ENCODE peak calls at places on chromosomes 3 and 15, in ten cellular contexts. One of them, this sample, is unnamed.

GRCh38 chr3:170372190-170372879 is 14.8 kb downstream of the SKIL start:
- DNase-seq in fibroblast of the aortic adventitia: no peak
- DNase-seq in BJ: no peak
- DNase-seq in stomach: no peak
- DNase-seq in psoas muscle: no peak
- DNase-seq in AG04450: no peak
- DNase-seq in left ventricle myocardium inferior: no peak
- DNase-seq in heart right ventricle: no peak
- DNase-seq in heart left ventricle: no peak
- DNase-seq in Panc1: no peak
- DNase-seq in this sample: no peak

GRCh38 chr3:190491533-190492054 is 22.3 kb upstream of the IL1RAP start:
- DNase-seq in psoas muscle: peak; percentile 54
- DNase-seq in BJ: no peak
- DNase-seq in heart left ventricle: peak; percentile 51
- DNase-seq in stomach: no peak
- DNase-seq in Panc1: no peak
- DNase-seq in heart right ventricle: peak; percentile 46
- DNase-seq in fibroblast of the aortic adventitia: no peak
- DNase-seq in AG04450: no peak
- DNase-seq in left ventricle myocardium inferior: peak; percentile 47
- DNase-seq in this sample: no peak

GRCh38 chr3:31882431-31882830 is 98.6 kb downstream of the OSBPL10 start:
- DNase-seq in stomach: no peak
- DNase-seq in Panc1: no peak
- DNase-seq in fibroblast of the aortic adventitia: no peak
- DNase-seq in AG04450: no peak
- DNase-seq in heart right ventricle: no peak
- DNase-seq in heart left ventricle: no peak
- DNase-seq in BJ: no peak
- DNase-seq in left ventricle myocardium inferior: no peak
- DNase-seq in psoas muscle: no peak
- DNase-seq in this sample: no peak

GRCh38 chr3:167031364-167032049 is 348.6 kb downstream of the ZBBX start:
- DNase-seq in BJ: no peak
- DNase-seq in stomach: no peak
- DNase-seq in psoas muscle: no peak
- DNase-seq in heart left ventricle: no peak
- DNase-seq in fibroblast of the aortic adventitia: no peak
- DNase-seq in left ventricle myocardium inferior: no peak
- DNase-seq in Panc1: no peak
- DNase-seq in AG04450: no peak
- DNase-seq in heart right ventricle: no peak
- DNase-seq in this sample: no peak

GRCh38 chr3:33636125-33636855 is 81.8 kb downstream of the CLASP2 start:
- DNase-seq in left ventricle myocardium inferior: no peak
- DNase-seq in Panc1: no peak
- DNase-seq in AG04450: peak; percentile 42
- DNase-seq in psoas muscle: no peak
- DNase-seq in stomach: no peak
- DNase-seq in heart right ventricle: no peak
- DNase-seq in fibroblast of the aortic adventitia: peak; percentile 86
- DNase-seq in BJ: no peak
- DNase-seq in heart left ventricle: no peak
- DNase-seq in this sample: peak; percentile 35

GRCh38 chr3:45178131-45179023 is 32.2 kb upstream of the CDCP1 start:
- DNase-seq in left ventricle myocardium inferior: no peak
- DNase-seq in heart left ventricle: no peak
- DNase-seq in AG04450: no peak
- DNase-seq in Panc1: no peak
- DNase-seq in BJ: no peak
- DNase-seq in fibroblast of the aortic adventitia: peak; percentile 33
- DNase-seq in psoas muscle: no peak
- DNase-seq in heart right ventricle: no peak
- DNase-seq in stomach: peak; percentile 58
- DNase-seq in this sample: no peak

GRCh38 chr3:57158813-57159678 is 6.1 kb downstream of the IL17RD start:
- DNase-seq in Panc1: no peak
- DNase-seq in heart right ventricle: no peak
- DNase-seq in AG04450: no peak
- DNase-seq in heart left ventricle: no peak
- DNase-seq in psoas muscle: no peak
- DNase-seq in stomach: no peak
- DNase-seq in fibroblast of the aortic adventitia: peak; percentile 24
- DNase-seq in left ventricle myocardium inferior: no peak
- DNase-seq in BJ: no peak
- DNase-seq in this sample: no peak

GRCh38 chr15:49370782-49371181 is 52.3 kb upstream of the FGF7 start:
- DNase-seq in psoas muscle: no peak
- DNase-seq in left ventricle myocardium inferior: no peak
- DNase-seq in AG04450: no peak
- DNase-seq in fibroblast of the aortic adventitia: peak; percentile 47
- DNase-seq in BJ: no peak
- DNase-seq in heart left ventricle: no peak
- DNase-seq in heart right ventricle: no peak
- DNase-seq in stomach: no peak
- DNase-seq in Panc1: peak; percentile 22
- DNase-seq in this sample: no peak

GRCh38 chr3:55297706-55298105 is 189.4 kb downstream of the WNT5A start:
- DNase-seq in AG04450: no peak
- DNase-seq in heart right ventricle: no peak
- DNase-seq in stomach: no peak
- DNase-seq in Panc1: no peak
- DNase-seq in BJ: no peak
- DNase-seq in fibroblast of the aortic adventitia: no peak
- DNase-seq in psoas muscle: no peak
- DNase-seq in left ventricle myocardium inferior: no peak
- DNase-seq in heart left ventricle: no peak
- DNase-seq in this sample: no peak

GRCh38 chr3:123684636-123685035 is 99.8 kb upstream of the HACD2 start:
- DNase-seq in Panc1: no peak
- DNase-seq in BJ: no peak
- DNase-seq in heart left ventricle: no peak
- DNase-seq in heart right ventricle: no peak
- DNase-seq in psoas muscle: no peak
- DNase-seq in left ventricle myocardium inferior: no peak
- DNase-seq in fibroblast of the aortic adventitia: no peak
- DNase-seq in AG04450: no peak
- DNase-seq in stomach: no peak
- DNase-seq in this sample: no peak

GRCh38 chr15:53759333-53759975 is at the start of gene WDR72:
- DNase-seq in psoas muscle: no peak
- DNase-seq in AG04450: no peak
- DNase-seq in left ventricle myocardium inferior: no peak
- DNase-seq in heart left ventricle: no peak
- DNase-seq in fibroblast of the aortic adventitia: no peak
- DNase-seq in stomach: no peak
- DNase-seq in BJ: no peak
- DNase-seq in heart right ventricle: no peak
- DNase-seq in Panc1: no peak
- DNase-seq in this sample: no peak

GRCh38 chr15:86647810-86648440 is 568.3 kb downstream of the AGBL1 start:
- DNase-seq in AG04450: no peak
- DNase-seq in left ventricle myocardium inferior: no peak
- DNase-seq in heart right ventricle: no peak
- DNase-seq in stomach: no peak
- DNase-seq in fibroblast of the aortic adventitia: no peak
- DNase-seq in heart left ventricle: no peak
- DNase-seq in Panc1: no peak
- DNase-seq in BJ: no peak
- DNase-seq in psoas muscle: no peak
- DNase-seq in this sample: no peak

GRCh38 chr15:86644319-86644718 is 564.6 kb downstream of the AGBL1 start:
- DNase-seq in psoas muscle: no peak
- DNase-seq in heart left ventricle: no peak
- DNase-seq in left ventricle myocardium inferior: no peak
- DNase-seq in Panc1: no peak
- DNase-seq in AG04450: no peak
- DNase-seq in BJ: no peak
- DNase-seq in stomach: no peak
- DNase-seq in fibroblast of the aortic adventitia: no peak
- DNase-seq in heart right ventricle: no peak
- DNase-seq in this sample: no peak

GRCh38 chr15:86650084-86650483 is 570.4 kb downstream of the AGBL1 start:
- DNase-seq in left ventricle myocardium inferior: no peak
- DNase-seq in psoas muscle: no peak
- DNase-seq in fibroblast of the aortic adventitia: peak; percentile 8
- DNase-seq in heart left ventricle: no peak
- DNase-seq in Panc1: no peak
- DNase-seq in stomach: no peak
- DNase-seq in BJ: no peak
- DNase-seq in heart right ventricle: no peak
- DNase-seq in AG04450: no peak
- DNase-seq in this sample: no peak

GRCh38 chr15:86649277-86649676 is 569.6 kb downstream of the AGBL1 start:
- DNase-seq in psoas muscle: no peak
- DNase-seq in left ventricle myocardium inferior: no peak
- DNase-seq in heart right ventricle: no peak
- DNase-seq in BJ: no peak
- DNase-seq in fibroblast of the aortic adventitia: no peak
- DNase-seq in Panc1: no peak
- DNase-seq in stomach: no peak
- DNase-seq in AG04450: no peak
- DNase-seq in heart left ventricle: no peak
- DNase-seq in this sample: no peak

DNA sequence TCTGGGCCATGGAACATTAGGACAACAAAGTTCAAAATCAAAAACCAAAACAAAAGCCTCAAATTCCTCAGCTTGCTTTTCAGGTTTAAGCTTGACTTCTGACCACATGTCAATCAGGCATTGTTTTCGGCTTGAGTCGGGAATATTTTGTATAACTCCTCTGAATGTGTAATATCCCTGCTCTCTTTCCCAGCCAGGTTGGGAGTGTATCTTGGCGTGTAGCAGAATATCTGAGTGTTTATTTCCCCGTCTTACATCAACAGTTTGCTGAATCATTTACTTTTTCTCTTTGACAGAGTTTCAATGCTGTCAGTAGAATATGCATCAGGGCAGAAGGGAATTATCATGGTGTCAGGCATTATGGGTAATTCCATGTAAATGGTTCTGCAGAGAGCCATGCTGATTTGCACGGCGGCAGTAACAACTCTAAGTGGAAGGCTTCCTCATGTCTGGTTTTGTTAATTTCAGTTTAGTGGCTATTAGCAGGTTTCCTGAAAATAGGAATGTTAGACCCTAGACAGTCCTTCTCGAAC is 566.3 kb downstream of the AGBL1 start:
- DNase-seq in AG04450: no peak
- DNase-seq in BJ: no peak
- DNase-seq in psoas muscle: no peak
- DNase-seq in stomach: no peak
- DNase-seq in fibroblast of the aortic adventitia: no peak
- DNase-seq in heart left ventricle: no peak
- DNase-seq in heart right ventricle: no peak
- DNase-seq in Panc1: no peak
- DNase-seq in left ventricle myocardium inferior: no peak
- DNase-seq in this sample: no peak
- H3K4me3 ChIP-seq in AG04450: no peak overlapping the region
- H3K4me3 ChIP-seq in BJ: no peak overlapping the region
- H3K4me3 ChIP-seq in psoas muscle: no peak overlapping the region
- H3K4me3 ChIP-seq in stomach: no peak overlapping the region
- H3K4me3 ChIP-seq in fibroblast of the aortic adventitia: no peak overlapping the region
- H3K4me3 ChIP-seq in heart left ventricle: no peak overlapping the region
- H3K4me3 ChIP-seq in heart right ventricle: no peak overlapping the region
- H3K4me3 ChIP-seq in Panc1: no peak overlapping the region
- H3K4me3 ChIP-seq in left ventricle myocardium inferior: no peak overlapping the region
- H3K4me3 ChIP-seq in this sample: no peak overlapping the region

DNA sequence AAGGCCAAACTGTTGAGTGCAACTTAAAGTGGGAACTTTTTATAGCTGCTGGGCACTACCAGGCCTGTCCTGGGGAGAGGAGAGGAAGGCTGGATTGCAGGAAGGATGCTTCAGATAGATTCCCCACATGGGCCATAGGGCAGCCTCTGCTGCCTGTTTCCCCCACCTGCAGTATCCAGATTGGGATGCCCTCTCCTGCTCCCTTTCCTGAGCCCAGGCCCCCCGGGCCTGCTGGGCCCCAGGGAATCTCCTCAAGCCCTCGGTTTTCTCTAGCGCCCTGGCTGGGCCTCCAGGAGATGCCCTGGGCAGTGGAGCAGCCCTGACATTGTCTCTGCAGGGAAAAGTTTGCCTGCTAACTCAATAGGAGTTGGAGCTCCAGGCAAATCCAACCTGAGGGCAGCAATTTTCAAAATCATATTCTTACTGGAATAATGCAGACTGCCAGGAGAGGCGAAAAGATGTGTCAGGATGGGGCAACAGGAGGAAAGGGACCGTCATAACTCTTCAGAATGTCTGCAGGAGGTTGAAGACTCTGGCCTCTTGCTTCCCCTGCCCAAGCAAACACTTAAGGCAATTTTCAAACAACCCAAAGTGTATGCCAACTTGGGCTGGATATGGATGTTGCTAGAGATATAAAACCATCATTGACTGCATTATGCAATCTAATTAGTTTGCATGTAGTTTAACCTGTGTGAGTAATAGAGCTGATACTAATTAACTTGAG is 4.4 kb downstream of the NR2F2 start:
- DNase-seq in fibroblast of the aortic adventitia: no peak
- DNase-seq in heart right ventricle: no peak
- DNase-seq in stomach: no peak
- DNase-seq in psoas muscle: no peak
- DNase-seq in BJ: no peak
- DNase-seq in heart left ventricle: no peak
- DNase-seq in Panc1: no peak
- DNase-seq in left ventricle myocardium inferior: no peak
- DNase-seq in AG04450: no peak
- DNase-seq in this sample: no peak
- H3K4me3 ChIP-seq in fibroblast of the aortic adventitia: peak overlapping the region; percentile 96
- H3K4me3 ChIP-seq in heart right ventricle: peak overlapping the region; percentile 77
- H3K4me3 ChIP-seq in stomach: peak overlapping the region; percentile 86
- H3K4me3 ChIP-seq in psoas muscle: peak overlapping the region; percentile 92
- H3K4me3 ChIP-seq in BJ: peak overlapping the region; percentile 66
- H3K4me3 ChIP-seq in heart left ventricle: peak overlapping the region; percentile 86
- H3K4me3 ChIP-seq in Panc1: peak overlapping the region; percentile 63
- H3K4me3 ChIP-seq in left ventricle myocardium inferior: peak overlapping the region; percentile 88
- H3K4me3 ChIP-seq in AG04450: peak overlapping the region; percentile 75
- H3K4me3 ChIP-seq in this sample: peak overlapping the region; percentile 75

DNA sequence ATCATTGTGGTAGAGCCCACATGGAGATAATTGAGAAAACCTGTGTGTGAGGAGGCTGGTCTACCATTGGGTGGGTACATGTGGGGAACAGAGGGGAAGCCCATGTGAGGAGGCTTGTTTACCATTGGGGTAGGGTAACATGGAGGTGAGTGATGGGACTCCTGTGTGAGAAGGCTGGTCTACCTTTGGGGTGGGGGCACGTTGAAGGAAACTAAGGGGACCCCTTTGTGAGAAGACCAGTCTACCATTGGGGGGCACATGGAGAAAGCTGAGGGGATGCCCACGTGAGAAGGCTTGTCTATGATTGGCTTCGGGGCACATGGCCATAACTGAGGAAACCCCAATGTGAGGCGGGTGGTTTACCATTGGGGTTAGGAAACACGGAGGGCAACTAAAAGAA is 158.5 kb downstream of the FBLN2 start:
- DNase-seq in Panc1: no peak
- DNase-seq in psoas muscle: no peak
- DNase-seq in BJ: no peak
- DNase-seq in fibroblast of the aortic adventitia: no peak
- DNase-seq in AG04450: no peak
- DNase-seq in left ventricle myocardium inferior: no peak
- DNase-seq in heart right ventricle: no peak
- DNase-seq in stomach: no peak
- DNase-seq in heart left ventricle: no peak
- DNase-seq in this sample: no peak
- H3K4me3 ChIP-seq in Panc1: no peak overlapping the region
- H3K4me3 ChIP-seq in psoas muscle: no peak overlapping the region
- H3K4me3 ChIP-seq in BJ: no peak overlapping the region
- H3K4me3 ChIP-seq in fibroblast of the aortic adventitia: no peak overlapping the region
- H3K4me3 ChIP-seq in AG04450: no peak overlapping the region
- H3K4me3 ChIP-seq in left ventricle myocardium inferior: no peak overlapping the region
- H3K4me3 ChIP-seq in heart right ventricle: no peak overlapping the region
- H3K4me3 ChIP-seq in stomach: no peak overlapping the region
- H3K4me3 ChIP-seq in heart left ventricle: no peak overlapping the region
- H3K4me3 ChIP-seq in this sample: no peak overlapping the region

GRCh38 chr3:52242039-52242438 is 3.1 kb upstream of the TWF2 start:
- DNase-seq in Panc1: no peak
- DNase-seq in heart right ventricle: no peak
- DNase-seq in heart left ventricle: no peak
- DNase-seq in psoas muscle: no peak
- DNase-seq in stomach: no peak
- DNase-seq in BJ: no peak
- DNase-seq in AG04450: no peak
- DNase-seq in left ventricle myocardium inferior: no peak
- DNase-seq in fibroblast of the aortic adventitia: no peak
- DNase-seq in this sample: no peak
- H3K4me3 ChIP-seq in Panc1: no peak overlapping the region
- H3K4me3 ChIP-seq in heart right ventricle: no peak overlapping the region
- H3K4me3 ChIP-seq in heart left ventricle: no peak overlapping the region
- H3K4me3 ChIP-seq in psoas muscle: no peak overlapping the region
- H3K4me3 ChIP-seq in stomach: no peak overlapping the region
- H3K4me3 ChIP-seq in BJ: no peak overlapping the region
- H3K4me3 ChIP-seq in AG04450: no peak overlapping the region
- H3K4me3 ChIP-seq in left ventricle myocardium inferior: no peak overlapping the region
- H3K4me3 ChIP-seq in fibroblast of the aortic adventitia: no peak overlapping the region
- H3K4me3 ChIP-seq in this sample: no peak overlapping the region